ENCODE peak calls at places on chromosome 6, in ten cellular contexts. Q, W, D, F, G, U, K, L, T and X are unnamed samples.

GRCh38 chr6:5068153-5068751 is 16.9 kb upstream of the PPP1R3G start:
- DNase-seq in Q (no peak), W (no peak), D (no peak), F (no peak), G (no peak), U (no peak), K (no peak), L (no peak), T (no peak), X (no peak)

GRCh38 chr6:156988276-156989158 is 211.3 kb downstream of the ARID1B start:
- DNase-seq in Q (no peak), W (no peak), D (peak), F (no peak), G (no peak), U (peak), K (no peak), L (no peak), T (no peak), X (no peak)

GRCh38 chr6:137084090-137084489 is 39.3 kb upstream of the IL20RA start:
- DNase-seq in Q (no peak), W (no peak), D (no peak), F (no peak), G (no peak), U (no peak), K (no peak), L (no peak), T (no peak), X (no peak)

GRCh38 chr6:169190144-169190584 is 63.5 kb downstream of the THBS2 start:
- DNase-seq in Q (no peak), W (no peak), D (no peak), F (peak), G (no peak), U (no peak), K (peak), L (no peak), T (no peak), X (no peak)

GRCh38 chr6:169112483-169113320 is 140.9 kb downstream of the THBS2 start:
- DNase-seq in Q (no peak), W (no peak), D (no peak), F (no peak), G (no peak), U (no peak), K (no peak), L (no peak), T (no peak), X (no peak)

GRCh38 chr6:143984670-143985069 is 23.4 kb downstream of the PLAGL1 start:
- DNase-seq in Q (no peak), W (no peak), D (no peak), F (no peak), G (no peak), U (no peak), K (no peak), L (no peak), T (no peak), X (no peak)

GRCh38 chr6:166825553-166826145 is 130.7 kb downstream of the RNASET2 start:
- DNase-seq in Q (no peak), W (no peak), D (no peak), F (peak), G (no peak), U (no peak), K (peak), L (no peak), T (no peak), X (no peak)

GRCh38 chr6:11367638-11368199 is 135.3 kb upstream of the NEDD9 start:
- DNase-seq in Q (no peak), W (no peak), D (peak), F (no peak), G (no peak), U (no peak), K (no peak), L (no peak), T (no peak), X (no peak)

GRCh38 chr6:136212616-136213396 is 37.3 kb downstream of the MTFR2 start:
- DNase-seq in Q (no peak), W (no peak), D (no peak), F (no peak), G (no peak), U (no peak), K (no peak), L (no peak), T (no peak), X (no peak)

GRCh38 chr6:43767553-43768505 is 2.2 kb upstream of the VEGFA start:
- DNase-seq in Q (no peak), W (no peak), D (no peak), F (no peak), G (no peak), U (no peak), K (no peak), L (peak), T (no peak), X (no peak)

GRCh38 chr6:8191629-8192028 is 89.3 kb upstream of the EEF1E1 start:
- DNase-seq in Q (no peak), W (no peak), D (no peak), F (no peak), G (no peak), U (no peak), K (no peak), L (no peak), T (no peak), X (no peak)

GRCh38 chr6:137707590-137708360 is 159.3 kb upstream of the TNFAIP3 start:
- DNase-seq in Q (peak), W (no peak), D (peak), F (peak), G (peak), U (peak), K (peak), L (no peak), T (peak), X (peak)

GRCh38 chr6:109314313-109314712 is 68.0 kb downstream of the CD164 start:
- DNase-seq in Q (no peak), W (no peak), D (no peak), F (no peak), G (no peak), U (no peak), K (no peak), L (no peak), T (no peak), X (no peak)

GRCh38 chr6:6251555-6252280 is 68.7 kb downstream of the F13A1 start:
- DNase-seq in Q (no peak), W (no peak), D (no peak), F (no peak), G (no peak), U (no peak), K (no peak), L (no peak), T (no peak), X (no peak)

GRCh38 chr6:33923857-33924514 is 120.2 kb upstream of the MLN start:
- DNase-seq in Q (peak), W (no peak), D (no peak), F (no peak), G (peak), U (peak), K (no peak), L (no peak), T (peak), X (no peak)

GRCh38 chr6:160755168-160755567 is 53.1 kb downstream of the PLG start:
- DNase-seq in Q (no peak), W (no peak), D (no peak), F (no peak), G (no peak), U (no peak), K (no peak), L (no peak), T (no peak), X (no peak)

GRCh38 chr6:44820366-44821158 is 433.1 kb downstream of the CDC5L start:
- DNase-seq in Q (no peak), W (no peak), D (no peak), F (no peak), G (no peak), U (no peak), K (peak), L (no peak), T (no peak), X (peak)

GRCh38 chr6:153231048-153231635 is 100.1 kb upstream of the RGS17 start:
- DNase-seq in Q (peak), W (peak), D (peak), F (no peak), G (no peak), U (peak), K (peak), L (peak), T (no peak), X (no peak)

GRCh38 chr6:45170309-45170708 is 157.8 kb upstream of the RUNX2 start:
- DNase-seq in Q (no peak), W (no peak), D (no peak), F (no peak), G (no peak), U (no peak), K (no peak), L (no peak), T (no peak), X (no peak)

GRCh38 chr6:74222768-74223321 is 526.8 kb downstream of the CD109 start:
- DNase-seq in Q (no peak), W (no peak), D (peak), F (no peak), G (no peak), U (no peak), K (no peak), L (no peak), T (no peak), X (no peak)

GRCh38 chr6:121791396-121792315 is 356.2 kb downstream of the GJA1 start:
- DNase-seq in Q (no peak), W (no peak), D (no peak), F (no peak), G (no peak), U (no peak), K (no peak), L (no peak), T (no peak), X (no peak)

GRCh38 chr6:48101277-48101676 is 9.7 kb downstream of the PTCHD4 start:
- DNase-seq in Q (peak), W (no peak), D (no peak), F (no peak), G (no peak), U (no peak), K (peak), L (no peak), T (no peak), X (peak)

GRCh38 chr6:85580878-85581267 is 12.8 kb downstream of the SNX14 start:
- DNase-seq in Q (no peak), W (no peak), D (peak), F (peak), G (no peak), U (no peak), K (peak), L (no peak), T (no peak), X (peak)

GRCh38 chr6:71181565-71181964 is 107.0 kb upstream of the OGFRL1 start:
- DNase-seq in Q (no peak), W (no peak), D (peak), F (peak), G (no peak), U (no peak), K (peak), L (no peak), T (no peak), X (no peak)

GRCh38 chr6:87697581-87698552 is 4.2 kb downstream of the AKIRIN2 start:
- DNase-seq in Q (peak), W (no peak), D (no peak), F (peak), G (peak), U (no peak), K (peak), L (no peak), T (no peak), X (peak)

GRCh38 chr6:151647871-151648639 is 154.2 kb downstream of the CCDC170 start:
- DNase-seq in Q (no peak), W (no peak), D (peak), F (no peak), G (no peak), U (peak), K (no peak), L (no peak), T (no peak), X (no peak)

GRCh38 chr6:69729870-69730449 is 66.8 kb downstream of the LMBRD1 start:
- DNase-seq in Q (peak), W (no peak), D (no peak), F (no peak), G (no peak), U (no peak), K (peak), L (no peak), T (no peak), X (peak)

GRCh38 chr6:151652338-151652737 is 155.1 kb upstream of the ESR1 start:
- DNase-seq in Q (no peak), W (no peak), D (no peak), F (no peak), G (no peak), U (no peak), K (no peak), L (no peak), T (no peak), X (no peak)

GRCh38 chr6:148445620-148446019 is 103.0 kb downstream of the SASH1 start:
- DNase-seq in Q (no peak), W (no peak), D (peak), F (peak), G (no peak), U (no peak), K (peak), L (no peak), T (no peak), X (no peak)

GRCh38 chr6:6815732-6816131 is 227.2 kb downstream of the LY86 start:
- DNase-seq in Q (no peak), W (no peak), D (no peak), F (no peak), G (no peak), U (no peak), K (no peak), L (no peak), T (no peak), X (no peak)

GRCh38 chr6:149235130-149235561 is 82.4 kb upstream of the TAB2 start:
- DNase-seq in Q (peak), W (no peak), D (no peak), F (peak), G (peak), U (no peak), K (peak), L (no peak), T (no peak), X (no peak)

GRCh38 chr6:144266091-144266649 is 19.0 kb upstream of the UTRN start:
- DNase-seq in Q (no peak), W (no peak), D (peak), F (no peak), G (no peak), U (no peak), K (peak), L (no peak), T (no peak), X (no peak)

GRCh38 chr6:144153260-144153659 is 2.9 kb downstream of the STX11 start:
- DNase-seq in Q (no peak), W (no peak), D (no peak), F (no peak), G (no peak), U (no peak), K (no peak), L (no peak), T (no peak), X (no peak)

GRCh38 chr6:29071831-29072723 is 15.0 kb downstream of the OR2B3 start:
- DNase-seq in Q (peak), W (no peak), D (peak), F (peak), G (no peak), U (peak), K (peak), L (no peak), T (no peak), X (peak)